ENCODE peak calls at places on chromosomes 5 and 9, in ten cellular contexts. M is fibroblast of pulmonary artery, C is fibroblast of mammary gland, I is Peyer's patch, N is AG10803, V is hepatocyte, D is breast epithelium, A is cardiac fibroblast, E is left ventricle myocardium inferior, L is fibroblast of the aortic adventitia. J is an unnamed sample.
A peak's percentile ranks its signal among the peaks of the same experiment; 100 is the strongest.

GRCh38 chr5:151699071-151699901 is 12.6 kb upstream of the SPARC start:
- DNase-seq in M (peak; percentile 97), C (peak; percentile 99), I (peak; percentile 60), N (peak; percentile 99), V (peak; percentile 91), D (peak; percentile 65), A (peak; percentile 98), E (peak; percentile 83), L (peak; percentile 98), J (peak; percentile 95)

GRCh38 chr5:156764149-156764548 is 85.9 kb upstream of the PPP1R2B start:
- DNase-seq in M (no peak), C (no peak), I (no peak), N (no peak), V (no peak), D (no peak), A (no peak), E (no peak), L (no peak), J (no peak)

GRCh38 chr5:172957458-172957857 is 1.8 kb upstream of the RPL26L1 start:
- DNase-seq in M (no peak), C (no peak), I (no peak), N (no peak), V (no peak), D (no peak), A (no peak), E (no peak), L (no peak), J (no peak)

GRCh38 chr9:97387504-97387886 is 24.4 kb upstream of the TDRD7 start:
- DNase-seq in M (no peak), C (no peak), I (no peak), N (no peak), V (no peak), D (no peak), A (no peak), E (no peak), L (no peak), J (no peak)

GRCh38 chr9:121242219-121242954 is 25.6 kb upstream of the GSN start:
- DNase-seq in M (peak; percentile 39), C (peak; percentile 80), I (no peak), N (peak; percentile 77), V (no peak), D (no peak), A (peak; percentile 76), E (no peak), L (peak; percentile 75), J (no peak)

GRCh38 chr9:126628146-126628545 is 14.4 kb downstream of the LMX1B start:
- DNase-seq in M (no peak), C (no peak), I (no peak), N (no peak), V (no peak), D (no peak), A (no peak), E (no peak), L (no peak), J (no peak)

GRCh38 chr9:115167175-115167574 is 49.2 kb upstream of the TNC start:
- DNase-seq in M (peak; percentile 58), C (peak; percentile 73), I (no peak), N (peak; percentile 88), V (no peak), D (no peak), A (peak; percentile 39), E (no peak), L (peak; percentile 74), J (peak; percentile 55)

GRCh38 chr5:157459715-157460599 is at the start of gene NIPAL4:
- DNase-seq in M (no peak), C (no peak), I (no peak), N (no peak), V (peak; percentile 48), D (no peak), A (no peak), E (no peak), L (no peak), J (no peak)

GRCh38 chr5:34522599-34523381 is 133.3 kb upstream of the RAI14 start:
- DNase-seq in M (peak; percentile 93), C (peak; percentile 89), I (peak; percentile 85), N (peak; percentile 87), V (peak; percentile 93), D (peak; percentile 69), A (peak; percentile 95), E (peak; percentile 37), L (peak; percentile 93), J (peak; percentile 68)

GRCh38 chr5:1181451-1182359 is 19.7 kb upstream of the SLC6A19 start:
- DNase-seq in M (no peak), C (no peak), I (peak; percentile 91), N (no peak), V (peak; percentile 77), D (no peak), A (no peak), E (peak; percentile 13), L (no peak), J (no peak)

GRCh38 chr9:8567963-8568579 is 768.5 kb upstream of the DMAC1 start:
- DNase-seq in M (no peak), C (no peak), I (no peak), N (no peak), V (no peak), D (no peak), A (no peak), E (no peak), L (no peak), J (no peak)

GRCh38 chr9:8860925-8861324 is 1061.3 kb upstream of the DMAC1 start:
- DNase-seq in M (peak; percentile 61), C (peak; percentile 86), I (no peak), N (no peak), V (peak; percentile 48), D (no peak), A (peak; percentile 55), E (no peak), L (peak; percentile 75), J (no peak)

GRCh38 chr9:134494273-134494815 is 147.3 kb upstream of the COL5A1 start:
- DNase-seq in M (no peak), C (no peak), I (peak; percentile 26), N (no peak), V (no peak), D (no peak), A (no peak), E (no peak), L (no peak), J (no peak)

GRCh38 chr9:132784286-132784820 is 93.7 kb downstream of the AK8 start:
- DNase-seq in M (no peak), C (no peak), I (no peak), N (no peak), V (no peak), D (no peak), A (no peak), E (no peak), L (no peak), J (no peak)

GRCh38 chr9:129397335-129397734 is 219.3 kb upstream of the IER5L start:
- DNase-seq in M (no peak), C (no peak), I (no peak), N (no peak), V (no peak), D (no peak), A (no peak), E (no peak), L (no peak), J (no peak)

GRCh38 chr5:82151622-82152021 is 126.5 kb downstream of the RPS23 start:
- DNase-seq in M (no peak), C (peak; percentile 72), I (no peak), N (no peak), V (no peak), D (no peak), A (no peak), E (no peak), L (no peak), J (no peak)

GRCh38 chr5:170427672-170428236 is 38.6 kb upstream of the KCNMB1 start:
- DNase-seq in M (peak; percentile 10), C (peak; percentile 48), I (no peak), N (no peak), V (peak; percentile 64), D (no peak), A (peak; percentile 17), E (peak; percentile 69), L (peak; percentile 9), J (no peak)

GRCh38 chr5:111238826-111239225 is 14.6 kb downstream of the CAMK4 start:
- DNase-seq in M (no peak), C (no peak), I (no peak), N (no peak), V (no peak), D (peak; percentile 23), A (no peak), E (no peak), L (no peak), J (no peak)

GRCh38 chr5:111237470-111237869 is 13.3 kb downstream of the CAMK4 start:
- DNase-seq in M (peak; percentile 37), C (peak; percentile 9), I (no peak), N (no peak), V (no peak), D (no peak), A (peak; percentile 47), E (no peak), L (peak; percentile 5), J (no peak)

GRCh38 chr5:111234125-111234524 is 9.9 kb downstream of the CAMK4 start:
- DNase-seq in M (no peak), C (no peak), I (no peak), N (no peak), V (no peak), D (no peak), A (no peak), E (no peak), L (no peak), J (no peak)

GRCh38 chr5:111235635-111236034 is 11.5 kb downstream of the CAMK4 start:
- DNase-seq in M (no peak), C (no peak), I (no peak), N (no peak), V (no peak), D (no peak), A (no peak), E (no peak), L (no peak), J (no peak)

GRCh38 chr5:111236995-111237394 is 12.8 kb downstream of the CAMK4 start:
- DNase-seq in M (no peak), C (no peak), I (no peak), N (no peak), V (no peak), D (no peak), A (peak; percentile 25), E (no peak), L (no peak), J (no peak)
- H3K4me3 ChIP-seq in M (no peak overlapping the region), C (no peak overlapping the region), I (no peak overlapping the region), N (no peak overlapping the region), V (no peak overlapping the region), D (no peak overlapping the region), A (no peak overlapping the region), E (no peak overlapping the region), L (no peak overlapping the region), J (no peak overlapping the region)

GRCh38 chr5:63959177-63959982 is 2.9 kb downstream of the HTR1A start:
- DNase-seq in M (no peak), C (peak; percentile 5), I (no peak), N (no peak), V (peak; percentile 76), D (no peak), A (no peak), E (no peak), L (no peak), J (no peak)
- TF ChIP-seq CTCF in M (no peak), C (no peak), I (no peak), N (no peak), V (peak; percentile 43), D (no peak), A (no peak), E (no peak), L (no peak), J (no peak)

GRCh38 chr9:109320734-109321448 is at the start of gene EPB41L4B:
- DNase-seq in M (peak; percentile 75), C (peak; percentile 56), I (peak; percentile 94), N (peak; percentile 69), V (peak; percentile 97), D (peak; percentile 88), A (peak; percentile 79), E (peak; percentile 84), L (peak; percentile 66), J (peak; percentile 21)
- H3K4me3 ChIP-seq in M (peak within 1 kb of the TSS; percentile 22), C (no peak within 1 kb of the TSS), I (peak within 1 kb of the TSS; percentile 75), N (peak within 1 kb of the TSS; percentile 34), V (peak within 1 kb of the TSS; percentile 70), D (peak within 1 kb of the TSS; percentile 37), A (peak within 1 kb of the TSS; percentile 55), E (peak within 1 kb of the TSS; percentile 70), L (peak within 1 kb of the TSS; percentile 49), J (peak within 1 kb of the TSS; percentile 54)

GRCh38 chr9:109441296-109441695 is 56.8 kb downstream of the PTPN3 start:
- DNase-seq in M (peak; percentile 9), C (no peak), I (no peak), N (no peak), V (peak; percentile 17), D (no peak), A (peak; percentile 2), E (no peak), L (no peak), J (no peak)
- TF ChIP-seq CTCF in M (peak; percentile 36), C (no peak), I (no peak), N (peak; percentile 36), V (peak; percentile 11), D (no peak), A (peak; percentile 31), E (no peak), L (peak; percentile 31), J (no peak)